ENCODE peak calls at places on chromosomes 16 and 17, in seven cellular contexts. Y is H1, X is mesendoderm, I is H9, N is mesenchymal stem cell, B is neuronal stem cell, R is trophoblast cell. T is an unnamed sample.

GRCh38 chr16:68230956-68231355 is 5.0 kb downstream of the ESRP2 start:
- DNase-seq in I (no peak), B (no peak), N (no peak), Y (no peak), R (no peak), X (no peak), T (no peak)

GRCh38 chr17:29141484-29141835 is 38.7 kb downstream of the MYO18A start:
- DNase-seq in N (no peak), B (no peak), I (no peak), Y (no peak), X (no peak), R (no peak), T (no peak)

GRCh38 chr16:24946155-24946554 is 69.0 kb downstream of the ARHGAP17 start:
- DNase-seq in I (no peak), Y (no peak), N (no peak), B (no peak), X (no peak), R (no peak), T (no peak)

GRCh38 chr16:67546091-67546501 is 16.2 kb upstream of the CTCF start:
- DNase-seq in B (no peak), Y (no peak), N (no peak), I (no peak), R (no peak), X (no peak), T (no peak)

GRCh38 chr17:63929860-63930766 is 2.0 kb downstream of the CD79B start:
- DNase-seq in Y (no peak), B (no peak), R (no peak), I (peak), X (no peak), N (no peak), T (no peak)

GRCh38 chr17:21213491-21214014 is 408 bp downstream of the TMEM11 start:
- DNase-seq in R (peak), Y (no peak), I (no peak), X (no peak), N (no peak), B (no peak), T (no peak)

GRCh38 chr17:7220593-7221280 is 999 bp downstream of the ACADVL start:
- DNase-seq in N (peak), R (no peak), Y (no peak), X (peak), B (no peak), I (peak), T (peak)

GRCh38 chr17:75646626-75646968 is 13.4 kb downstream of the SMIM5 start:
- DNase-seq in Y (no peak), I (no peak), N (no peak), R (peak), X (no peak), B (no peak), T (no peak)

GRCh38 chr17:76887809-76888208 is 19.6 kb downstream of the MGAT5B start:
- DNase-seq in B (no peak), X (no peak), Y (no peak), I (peak), N (no peak), R (no peak), T (no peak)

GRCh38 chr16:23424292-23424958 is 28.6 kb downstream of the COG7 start:
- DNase-seq in Y (no peak), I (no peak), R (no peak), N (peak), B (no peak), X (no peak), T (peak)

GRCh38 chr16:49353650-49354049 is 20.0 kb upstream of the C16orf78 start:
- DNase-seq in R (no peak), I (no peak), X (no peak), Y (no peak), N (no peak), B (no peak), T (no peak)

GRCh38 chr16:10663744-10664143 is 31.0 kb downstream of the TEKT5 start:
- DNase-seq in R (no peak), B (no peak), N (no peak), I (no peak), X (no peak), Y (no peak), T (no peak)
- H3K23ac ChIP-seq in R (no peak), B (no peak), N (no peak), I (no peak), X (no peak), Y (no peak), T (no peak)

DNA sequence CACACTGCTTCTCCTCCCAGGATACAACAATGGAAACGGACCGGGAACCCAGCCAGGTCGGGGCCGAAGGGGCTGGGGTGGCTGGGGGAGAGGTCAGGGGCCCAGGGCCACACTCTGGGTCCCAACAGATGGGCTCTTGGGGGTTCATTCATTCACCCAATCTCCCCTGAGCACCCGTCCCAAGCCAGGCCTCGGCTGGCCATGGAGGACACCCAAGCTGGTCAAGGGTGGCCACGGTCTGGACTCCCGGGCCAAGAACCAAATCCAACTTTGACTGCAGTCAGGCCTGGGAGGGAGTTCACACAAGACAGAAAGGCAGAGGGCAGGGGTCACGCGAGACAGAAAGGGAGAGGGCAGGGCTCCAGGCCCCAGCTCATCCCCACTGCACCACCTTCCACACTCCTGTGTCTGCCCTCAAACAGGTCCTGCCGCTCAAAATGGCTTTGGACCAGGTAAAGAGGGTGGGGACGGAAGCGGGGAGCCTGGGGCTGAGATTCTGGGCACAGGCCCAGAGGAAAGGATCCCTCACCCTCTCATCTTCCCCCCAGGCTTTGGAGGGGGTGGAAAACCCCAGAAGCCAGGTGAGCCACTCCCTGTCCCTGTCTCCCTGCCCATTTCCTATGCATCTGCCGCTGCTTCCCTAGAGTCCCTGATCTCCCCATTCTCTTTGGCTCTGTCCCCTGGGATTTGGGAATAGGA is 12.3 kb upstream of the PKMYT1 start:
- DNase-seq in N (no peak), I (no peak), R (no peak), B (no peak), X (no peak), Y (no peak), T (no peak)
- H3K23ac ChIP-seq in N (no peak), I (no peak), R (no peak), B (no peak), X (no peak), Y (no peak), T (no peak)

GRCh38 chr17:4469552-4469951 is 29.1 kb upstream of the SPNS2 start:
- DNase-seq in X (no peak), N (no peak), B (no peak), R (no peak), I (no peak), Y (no peak), T (no peak)

GRCh38 chr17:4465786-4466185 is 32.0 kb downstream of the SPNS3 start:
- DNase-seq in X (no peak), N (no peak), Y (no peak), R (peak), B (no peak), I (no peak), T (no peak)

GRCh38 chr17:4463818-4464501 is 30.2 kb downstream of the SPNS3 start:
- DNase-seq in Y (no peak), N (no peak), I (no peak), B (no peak), X (no peak), R (no peak), T (no peak)
- H3K23ac ChIP-seq in Y (no peak), N (no peak), I (no peak), B (no peak), X (no peak), R (no peak), T (no peak)

GRCh38 chr17:54864636-54865420 is 35.8 kb upstream of the TOM1L1 start:
- DNase-seq in Y (no peak), R (no peak), X (no peak), N (no peak), I (no peak), B (no peak), T (no peak)

GRCh38 chr17:54864070-54864469 is 36.6 kb upstream of the TOM1L1 start:
- DNase-seq in X (no peak), Y (no peak), I (no peak), N (no peak), B (no peak), R (no peak), T (no peak)

GRCh38 chr17:54861469-54861983 is 39.1 kb upstream of the TOM1L1 start:
- DNase-seq in I (no peak), X (no peak), N (no peak), Y (no peak), R (no peak), B (no peak), T (no peak)

GRCh38 chr17:54860617-54861468 is 39.8 kb upstream of the TOM1L1 start:
- DNase-seq in X (peak), I (no peak), Y (no peak), R (no peak), B (no peak), N (no peak), T (no peak)

GRCh38 chr17:54859187-54859586 is 41.5 kb upstream of the TOM1L1 start:
- DNase-seq in N (no peak), R (no peak), I (no peak), Y (no peak), X (no peak), B (no peak), T (no peak)
- H3K23ac ChIP-seq in N (no peak), R (no peak), I (no peak), Y (no peak), X (no peak), B (no peak), T (no peak)

DNA sequence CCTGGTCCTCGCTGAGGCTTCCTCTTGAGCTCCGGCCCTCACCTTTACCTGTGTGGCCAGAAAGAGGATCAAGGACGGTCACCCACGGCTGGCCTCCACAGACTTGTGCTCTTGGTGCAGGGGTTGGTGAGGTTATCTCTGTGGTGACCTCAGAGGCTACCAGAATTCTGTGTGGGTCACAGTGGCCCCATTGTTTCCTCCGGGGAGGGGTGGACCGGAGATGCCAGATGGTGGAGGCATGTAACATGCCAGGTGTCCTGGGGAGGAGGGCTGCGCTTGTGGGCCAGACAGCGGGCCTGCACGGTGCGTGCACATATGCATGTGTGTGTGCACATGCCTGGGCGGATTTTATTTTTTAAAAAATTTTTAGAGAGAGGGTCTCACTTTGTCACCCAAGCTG is 6.3 kb downstream of the SGCA start:
- DNase-seq in B (no peak), Y (no peak), N (no peak), X (no peak), R (no peak), I (no peak), T (no peak)
- H3K23ac ChIP-seq in B (no peak), Y (no peak), N (no peak), X (no peak), R (no peak), I (no peak), T (no peak)

DNA sequence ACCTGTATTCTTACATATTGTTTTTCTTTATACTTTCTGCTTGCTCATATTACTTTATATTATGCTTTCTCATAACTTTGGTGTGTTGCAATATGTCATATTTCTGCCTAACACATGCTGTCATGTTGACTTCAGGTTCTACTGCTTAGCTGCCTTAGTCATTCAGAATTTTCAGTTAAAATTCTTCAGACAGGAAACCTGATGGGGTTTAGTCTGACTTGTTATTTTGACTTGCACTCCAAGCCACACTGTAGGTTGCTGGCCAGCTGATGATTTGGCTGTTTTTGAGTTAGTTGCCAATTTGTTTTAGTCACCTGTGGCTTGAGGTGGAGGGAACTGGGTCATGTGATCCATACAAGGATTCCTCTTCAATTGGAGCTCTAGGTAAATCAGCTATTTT is 315.4 kb downstream of the MAP2K6 start:
- DNase-seq in N (no peak), X (no peak), B (no peak), R (peak), I (no peak), Y (no peak), T (peak)
- H3K23ac ChIP-seq in N (no peak), X (no peak), B (no peak), R (no peak), I (no peak), Y (no peak), T (no peak)

DNA sequence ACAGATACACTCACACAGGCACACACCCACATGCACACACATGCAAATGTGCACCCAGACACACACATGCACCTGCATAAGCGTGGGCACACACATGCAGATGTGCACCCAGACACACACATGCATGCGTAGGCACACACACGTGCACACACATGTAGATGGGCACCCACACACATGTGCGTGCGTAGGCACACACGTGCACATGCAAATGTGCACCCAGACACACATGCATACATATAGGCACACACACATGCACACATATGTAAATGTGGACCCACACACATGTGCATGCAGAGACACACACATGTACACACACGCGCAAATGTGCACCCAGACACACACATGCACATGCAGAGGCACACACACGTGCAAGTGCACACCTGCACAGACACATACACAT is 60.3 kb downstream of the MRM1 start:
- DNase-seq in R (no peak), I (no peak), X (no peak), N (no peak), Y (no peak), B (no peak), T (no peak)
- H3K23ac ChIP-seq in R (peak), I (no peak), X (no peak), N (no peak), Y (no peak), B (peak), T (no peak)